ENCODE peak calls at places on chromosomes 6 and 20, in ten cellular contexts. E, H, F, J, M, S, D, P, T and K are unnamed samples.

GRCh38 chr6:45265246-45265645 is 62.9 kb upstream of the RUNX2 start:
- DNase-seq in E (no peak), H (no peak), F (no peak), J (no peak), M (no peak), S (no peak), D (no peak), P (no peak), T (no peak), K (no peak)

GRCh38 chr6:70673601-70674000 is 5.9 kb downstream of the SMAP1 start:
- DNase-seq in E (no peak), H (no peak), F (peak), J (no peak), M (no peak), S (no peak), D (no peak), P (no peak), T (no peak), K (no peak)

GRCh38 chr20:22063753-22064152 is 358.3 kb downstream of the PAX1 start:
- DNase-seq in E (no peak), H (no peak), F (no peak), J (no peak), M (no peak), S (no peak), D (no peak), P (no peak), T (no peak), K (no peak)

GRCh38 chr20:51506527-51507356 is 35.8 kb downstream of the NFATC2 start:
- DNase-seq in E (no peak), H (no peak), F (no peak), J (no peak), M (no peak), S (no peak), D (no peak), P (no peak), T (no peak), K (no peak)

GRCh38 chr6:90098637-90099036 is 198.0 kb downstream of the BACH2 start:
- DNase-seq in E (no peak), H (no peak), F (no peak), J (no peak), M (peak), S (no peak), D (no peak), P (no peak), T (no peak), K (no peak)

GRCh38 chr6:16104624-16105023 is 24.3 kb upstream of the MYLIP start:
- DNase-seq in E (no peak), H (no peak), F (no peak), J (no peak), M (no peak), S (no peak), D (no peak), P (no peak), T (no peak), K (no peak)

GRCh38 chr6:112640895-112641294 is 293.8 kb downstream of the RFPL4B start:
- DNase-seq in E (no peak), H (no peak), F (peak), J (no peak), M (no peak), S (no peak), D (no peak), P (no peak), T (no peak), K (no peak)

GRCh38 chr20:62952373-62953166 is at the start of gene SLC17A9:
- DNase-seq in E (no peak), H (peak), F (peak), J (no peak), M (peak), S (peak), D (peak), P (peak), T (no peak), K (peak)

GRCh38 chr6:1554241-1554880 is 55.4 kb upstream of the FOXC1 start:
- DNase-seq in E (no peak), H (peak), F (no peak), J (no peak), M (no peak), S (no peak), D (no peak), P (peak), T (peak), K (no peak)

GRCh38 chr6:113644861-113645575 is 212.1 kb upstream of the MARCKS start:
- DNase-seq in E (no peak), H (peak), F (peak), J (no peak), M (no peak), S (no peak), D (no peak), P (no peak), T (no peak), K (no peak)

GRCh38 chr6:17574871-17575560 is 25.1 kb upstream of the FAM8A1 start:
- DNase-seq in E (no peak), H (no peak), F (peak), J (no peak), M (no peak), S (no peak), D (no peak), P (no peak), T (no peak), K (no peak)

GRCh38 chr6:37314803-37315515 is 38.8 kb upstream of the RNF8 start:
- DNase-seq in E (peak), H (peak), F (peak), J (no peak), M (no peak), S (no peak), D (peak), P (peak), T (no peak), K (peak)

GRCh38 chr6:5357486-5357885 is 96.2 kb downstream of the FARS2 start:
- DNase-seq in E (no peak), H (no peak), F (no peak), J (no peak), M (no peak), S (no peak), D (no peak), P (no peak), T (no peak), K (no peak)

GRCh38 chr6:65566117-65566516 is 140.9 kb downstream of the EYS start:
- DNase-seq in E (peak), H (no peak), F (no peak), J (no peak), M (no peak), S (no peak), D (no peak), P (no peak), T (no peak), K (no peak)

GRCh38 chr20:9422335-9422734 is 92.1 kb upstream of the LAMP5 start:
- DNase-seq in E (no peak), H (no peak), F (no peak), J (no peak), M (no peak), S (no peak), D (no peak), P (no peak), T (no peak), K (no peak)

GRCh38 chr20:47356220-47356525 is 326 bp downstream of the ZMYND8 start:
- DNase-seq in E (no peak), H (no peak), F (no peak), J (no peak), M (no peak), S (no peak), D (no peak), P (no peak), T (no peak), K (no peak)

GRCh38 chr6:24858154-24858801 is 59.6 kb upstream of the ARMH2 start:
- DNase-seq in E (no peak), H (peak), F (no peak), J (no peak), M (no peak), S (no peak), D (no peak), P (peak), T (no peak), K (no peak)

GRCh38 chr6:41941280-41942044 is at the start of gene CCND3:
- DNase-seq in E (peak), H (peak), F (peak), J (peak), M (peak), S (peak), D (peak), P (peak), T (peak), K (peak)

GRCh38 chr20:6012166-6012565 is 41.7 kb downstream of the LRRN4 start:
- DNase-seq in E (no peak), H (no peak), F (no peak), J (no peak), M (no peak), S (no peak), D (no peak), P (no peak), T (no peak), K (no peak)

GRCh38 chr6:144469144-144469575 is 184.0 kb downstream of the UTRN start:
- DNase-seq in E (no peak), H (peak), F (no peak), J (no peak), M (no peak), S (no peak), D (no peak), P (no peak), T (no peak), K (peak)

GRCh38 chr6:80174931-80175572 is 68.6 kb downstream of the BCKDHB start:
- DNase-seq in E (no peak), H (no peak), F (peak), J (no peak), M (no peak), S (no peak), D (no peak), P (no peak), T (no peak), K (no peak)

GRCh38 chr6:117352466-117353081 is 73.2 kb downstream of the ROS1 start:
- DNase-seq in E (peak), H (peak), F (no peak), J (no peak), M (no peak), S (no peak), D (no peak), P (no peak), T (no peak), K (no peak)

GRCh38 chr6:46736913-46737312 is 1.7 kb upstream of the PLA2G7 start:
- DNase-seq in E (no peak), H (no peak), F (no peak), J (no peak), M (no peak), S (no peak), D (no peak), P (no peak), T (no peak), K (no peak)

GRCh38 chr6:140438346-140438735 is 1063.9 kb upstream of the CITED2 start:
- DNase-seq in E (no peak), H (no peak), F (no peak), J (no peak), M (no peak), S (no peak), D (no peak), P (no peak), T (no peak), K (no peak)

GRCh38 chr20:32681175-32682084 is 7.7 kb upstream of the C20orf203 start:
- DNase-seq in E (no peak), H (no peak), F (no peak), J (no peak), M (no peak), S (no peak), D (peak), P (no peak), T (no peak), K (no peak)

GRCh38 chr20:41889871-41890224 is 271.7 kb upstream of the CHD6 start:
- DNase-seq in E (no peak), H (no peak), F (no peak), J (no peak), M (no peak), S (no peak), D (no peak), P (no peak), T (peak), K (no peak)

GRCh38 chr20:25493748-25494505 is 86.5 kb downstream of the GINS1 start:
- DNase-seq in E (no peak), H (no peak), F (no peak), J (no peak), M (no peak), S (no peak), D (no peak), P (no peak), T (no peak), K (no peak)

GRCh38 chr6:8131265-8131897 is 29.0 kb upstream of the EEF1E1 start:
- DNase-seq in E (peak), H (peak), F (peak), J (no peak), M (no peak), S (no peak), D (peak), P (peak), T (peak), K (peak)

GRCh38 chr20:46963758-46964181 is 69.1 kb downstream of the EYA2 start:
- DNase-seq in E (no peak), H (no peak), F (no peak), J (peak), M (no peak), S (no peak), D (no peak), P (no peak), T (no peak), K (no peak)

GRCh38 chr6:38018755-38019165 is 199.2 kb downstream of the ZFAND3 start:
- DNase-seq in E (no peak), H (no peak), F (no peak), J (no peak), M (no peak), S (no peak), D (no peak), P (no peak), T (no peak), K (no peak)

GRCh38 chr6:136669299-136669699 is 119.1 kb upstream of the MAP7 start:
- DNase-seq in E (no peak), H (no peak), F (peak), J (no peak), M (no peak), S (no peak), D (no peak), P (no peak), T (no peak), K (no peak)

GRCh38 chr6:19399406-19399805 is 437.8 kb upstream of the ID4 start:
- DNase-seq in E (no peak), H (no peak), F (peak), J (no peak), M (no peak), S (no peak), D (no peak), P (no peak), T (no peak), K (no peak)

GRCh38 chr20:21183722-21184121 is 57.8 kb downstream of the KIZ start:
- DNase-seq in E (peak), H (no peak), F (no peak), J (no peak), M (no peak), S (no peak), D (no peak), P (no peak), T (no peak), K (no peak)

GRCh38 chr6:96016781-96017180 is 1.0 kb downstream of the FUT9 start:
- DNase-seq in E (no peak), H (no peak), F (no peak), J (no peak), M (no peak), S (no peak), D (no peak), P (no peak), T (no peak), K (no peak)

GRCh38 chr6:169487579-169488205 is 214.1 kb downstream of the WDR27 start:
- DNase-seq in E (no peak), H (no peak), F (no peak), J (no peak), M (no peak), S (no peak), D (no peak), P (no peak), T (no peak), K (no peak)

GRCh38 chr20:37007898-37008649 is 56.6 kb upstream of the SAMHD1 start:
- DNase-seq in E (peak), H (peak), F (peak), J (no peak), M (no peak), S (no peak), D (no peak), P (peak), T (no peak), K (peak)
- TF ChIP-seq CTCF in E (no peak), H (no peak), F (peak), J (no peak), M (peak), S (peak), D (no peak), P (peak), T (peak), K (no peak)

GRCh38 chr6:35703554-35703953 is 14.8 kb upstream of the FKBP5 start:
- DNase-seq in E (no peak), H (peak), F (no peak), J (no peak), M (no peak), S (no peak), D (no peak), P (no peak), T (peak), K (no peak)
- TF ChIP-seq CTCF in E (no peak), H (no peak), F (no peak), J (no peak), M (no peak), S (no peak), D (no peak), P (no peak), T (no peak), K (no peak)

GRCh38 chr20:12573428-12573827 is 435.3 kb upstream of the SPTLC3 start:
- DNase-seq in E (no peak), H (no peak), F (no peak), J (no peak), M (no peak), S (no peak), D (no peak), P (no peak), T (no peak), K (no peak)
- TF ChIP-seq CTCF in E (no peak), H (no peak), F (no peak), J (no peak), M (no peak), S (no peak), D (no peak), P (no peak), T (no peak), K (no peak)

DNA sequence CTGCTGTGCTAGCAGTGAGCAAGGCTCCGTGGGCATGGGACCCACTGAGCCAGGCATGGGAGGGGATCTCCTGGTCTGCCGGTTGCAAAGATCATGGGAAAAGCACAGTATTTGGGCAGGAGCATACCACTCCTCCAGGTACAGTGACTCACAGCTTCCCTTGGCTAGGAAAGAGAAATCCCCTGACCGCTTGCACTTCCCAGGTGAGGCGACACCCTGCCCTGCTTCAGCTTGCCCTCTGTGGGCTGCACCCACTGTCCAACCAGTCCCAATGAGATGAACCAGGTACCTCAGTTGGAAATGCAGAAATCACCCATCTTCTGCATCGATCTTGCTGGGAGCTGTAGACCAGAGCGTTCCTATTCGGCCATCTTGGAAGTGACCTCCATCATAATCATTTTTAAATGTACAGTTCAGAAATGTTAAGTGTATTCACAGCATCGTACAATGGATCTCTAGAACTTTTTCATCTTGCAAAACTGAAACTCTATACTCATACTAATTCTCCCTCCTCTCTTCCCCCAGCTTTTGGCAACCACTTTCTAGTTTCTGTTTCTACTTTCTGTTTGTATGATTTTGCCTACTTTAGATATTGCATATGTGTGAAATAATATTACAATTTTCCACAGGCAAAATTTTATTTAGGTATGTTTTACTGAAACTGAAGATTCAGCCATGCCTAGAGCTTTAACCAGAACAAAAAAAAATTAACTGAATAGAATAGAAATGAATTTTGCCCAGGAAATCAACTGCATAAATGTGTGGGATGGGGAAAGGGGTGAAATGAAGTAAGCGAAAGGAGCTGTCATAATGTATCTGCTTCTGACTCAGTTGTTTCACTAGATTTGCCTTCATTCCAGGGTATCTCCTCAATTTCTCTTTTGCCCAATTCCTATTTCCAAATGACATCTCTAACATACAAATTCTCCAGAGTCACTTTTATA is 100.0 kb downstream of the RWDD2A start:
- DNase-seq in E (no peak), H (peak), F (no peak), J (no peak), M (no peak), S (no peak), D (no peak), P (no peak), T (no peak), K (peak)
- TF ChIP-seq CTCF in E (no peak), H (no peak), F (no peak), J (no peak), M (no peak), S (no peak), D (no peak), P (no peak), T (no peak), K (no peak)

GRCh38 chr6:73652637-73653570 is 888 bp downstream of the SLC17A5 start:
- DNase-seq in E (peak), H (peak), F (peak), J (peak), M (peak), S (peak), D (peak), P (peak), T (peak), K (peak)
- TF ChIP-seq CTCF in E (peak), H (peak), F (peak), J (peak), M (peak), S (peak), D (no peak), P (peak), T (peak), K (peak)